ENCODE peak calls at places on chromosomes 6 and 20, in four cellular contexts. One of them, this sample, is unnamed.

GRCh38 chr6:152167639-152168603 is 360.4 kb downstream of the ESR1 start:
- DNase-seq in tibial artery: no peak
- DNase-seq in fibroblast of pulmonary artery: no peak
- DNase-seq in upper lobe of left lung: no peak
- DNase-seq in this sample: no peak

GRCh38 chr6:19210849-19211590 is 626.1 kb upstream of the ID4 start:
- DNase-seq in tibial artery: no peak
- DNase-seq in fibroblast of pulmonary artery: no peak
- DNase-seq in upper lobe of left lung: peak; percentile 7
- DNase-seq in this sample: no peak

GRCh38 chr20:11716239-11716944 is 201.3 kb upstream of the BTBD3 start:
- DNase-seq in tibial artery: no peak
- DNase-seq in fibroblast of pulmonary artery: peak; percentile 39
- DNase-seq in upper lobe of left lung: no peak
- DNase-seq in this sample: peak; percentile 88

GRCh38 chr6:132814716-132815570 is 574 bp downstream of the RPS12 start:
- DNase-seq in tibial artery: no peak
- DNase-seq in fibroblast of pulmonary artery: peak; percentile 13
- DNase-seq in upper lobe of left lung: no peak
- DNase-seq in this sample: no peak

GRCh38 chr6:100678027-100678426 is 203.1 kb downstream of the ASCC3 start:
- DNase-seq in tibial artery: no peak
- DNase-seq in fibroblast of pulmonary artery: peak; percentile 44
- DNase-seq in upper lobe of left lung: no peak
- DNase-seq in this sample: no peak

GRCh38 chr6:160678744-160679401 is 14.8 kb upstream of the LPA start:
- DNase-seq in tibial artery: no peak
- DNase-seq in fibroblast of pulmonary artery: no peak
- DNase-seq in upper lobe of left lung: peak; percentile 81
- DNase-seq in this sample: no peak

GRCh38 chr6:16168858-16169257 is 40.0 kb downstream of the MYLIP start:
- DNase-seq in tibial artery: no peak
- DNase-seq in fibroblast of pulmonary artery: peak; percentile 65
- DNase-seq in upper lobe of left lung: no peak
- DNase-seq in this sample: peak; percentile 33

GRCh38 chr6:6517059-6517458 is 71.5 kb upstream of the LY86 start:
- DNase-seq in tibial artery: no peak
- DNase-seq in fibroblast of pulmonary artery: no peak
- DNase-seq in upper lobe of left lung: no peak
- DNase-seq in this sample: no peak

GRCh38 chr6:37314803-37315515 is 38.8 kb upstream of the RNF8 start:
- DNase-seq in tibial artery: no peak
- DNase-seq in fibroblast of pulmonary artery: peak; percentile 90
- DNase-seq in upper lobe of left lung: no peak
- DNase-seq in this sample: peak; percentile 12

GRCh38 chr6:7431594-7432390 is 42.2 kb downstream of the RIOK1 start:
- DNase-seq in tibial artery: no peak
- DNase-seq in fibroblast of pulmonary artery: peak; percentile 30
- DNase-seq in upper lobe of left lung: peak; percentile 47
- DNase-seq in this sample: peak; percentile 52

GRCh38 chr6:90184334-90185298 is 112.0 kb downstream of the BACH2 start:
- DNase-seq in tibial artery: no peak
- DNase-seq in fibroblast of pulmonary artery: peak; percentile 14
- DNase-seq in upper lobe of left lung: no peak
- DNase-seq in this sample: no peak

GRCh38 chr20:19602660-19603389 is 155.2 kb upstream of the RIN2 start:
- DNase-seq in tibial artery: no peak
- DNase-seq in fibroblast of pulmonary artery: no peak
- DNase-seq in upper lobe of left lung: no peak
- DNase-seq in this sample: no peak
- H3K4me3 ChIP-seq in tibial artery: no peak overlapping the region
- H3K4me3 ChIP-seq in fibroblast of pulmonary artery: no peak overlapping the region
- H3K4me3 ChIP-seq in upper lobe of left lung: no peak overlapping the region
- H3K4me3 ChIP-seq in this sample: no peak overlapping the region

GRCh38 chr20:16974855-16975162 is 226.7 kb downstream of the OTOR start:
- DNase-seq in tibial artery: no peak
- DNase-seq in fibroblast of pulmonary artery: no peak
- DNase-seq in upper lobe of left lung: peak; percentile 66
- DNase-seq in this sample: no peak

GRCh38 chr20:16974080-16974854 is 226.1 kb downstream of the OTOR start:
- DNase-seq in tibial artery: no peak
- DNase-seq in fibroblast of pulmonary artery: no peak
- DNase-seq in upper lobe of left lung: peak; percentile 46
- DNase-seq in this sample: no peak

GRCh38 chr20:16970751-16971150 is 222.6 kb downstream of the OTOR start:
- DNase-seq in tibial artery: no peak
- DNase-seq in fibroblast of pulmonary artery: no peak
- DNase-seq in upper lobe of left lung: no peak
- DNase-seq in this sample: no peak

GRCh38 chr20:16978497-16978896 is 230.3 kb downstream of the OTOR start:
- DNase-seq in tibial artery: no peak
- DNase-seq in fibroblast of pulmonary artery: no peak
- DNase-seq in upper lobe of left lung: no peak
- DNase-seq in this sample: no peak

GRCh38 chr20:16975682-16976081 is 227.5 kb downstream of the OTOR start:
- DNase-seq in tibial artery: no peak
- DNase-seq in fibroblast of pulmonary artery: no peak
- DNase-seq in upper lobe of left lung: peak; percentile 63
- DNase-seq in this sample: no peak
- TF ChIP-seq CTCF in tibial artery: no peak
- TF ChIP-seq CTCF in fibroblast of pulmonary artery: no peak
- TF ChIP-seq CTCF in upper lobe of left lung: no peak
- TF ChIP-seq CTCF in this sample: no peak

GRCh38 chr6:88473622-88474021 is 307.5 kb upstream of the CNR1 start:
- DNase-seq in tibial artery: no peak
- DNase-seq in fibroblast of pulmonary artery: no peak
- DNase-seq in upper lobe of left lung: no peak
- DNase-seq in this sample: no peak

GRCh38 chr6:88480822-88481221 is 314.7 kb upstream of the CNR1 start:
- DNase-seq in tibial artery: no peak
- DNase-seq in fibroblast of pulmonary artery: no peak
- DNase-seq in upper lobe of left lung: no peak
- DNase-seq in this sample: no peak

GRCh38 chr6:88474720-88475119 is 308.6 kb upstream of the CNR1 start:
- DNase-seq in tibial artery: no peak
- DNase-seq in fibroblast of pulmonary artery: no peak
- DNase-seq in upper lobe of left lung: no peak
- DNase-seq in this sample: no peak

GRCh38 chr6:88476388-88476787 is 310.2 kb upstream of the CNR1 start:
- DNase-seq in tibial artery: no peak
- DNase-seq in fibroblast of pulmonary artery: no peak
- DNase-seq in upper lobe of left lung: no peak
- DNase-seq in this sample: no peak

DNA sequence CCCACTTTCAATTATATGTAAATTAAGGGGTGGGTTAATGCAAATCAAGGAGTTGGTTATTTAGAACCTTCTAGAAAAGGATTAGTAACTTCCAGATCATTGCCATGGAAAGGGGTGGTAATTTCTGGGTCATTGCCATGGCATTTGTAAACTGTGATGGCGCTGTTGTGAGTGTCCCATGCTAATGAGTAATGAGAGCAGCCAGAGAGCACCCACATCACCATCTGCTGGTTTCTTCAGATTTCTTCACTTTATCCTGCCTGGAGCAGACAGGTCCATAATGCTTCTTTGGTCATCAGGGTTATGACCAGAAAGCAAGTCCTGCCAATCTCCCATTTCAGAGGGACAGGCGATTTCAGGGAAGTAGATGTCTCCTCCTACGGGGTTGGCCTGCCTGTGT is 311.3 kb upstream of the CNR1 start:
- DNase-seq in tibial artery: no peak
- DNase-seq in fibroblast of pulmonary artery: no peak
- DNase-seq in upper lobe of left lung: no peak
- DNase-seq in this sample: no peak
- H3K4me3 ChIP-seq in tibial artery: no peak overlapping the region
- H3K4me3 ChIP-seq in fibroblast of pulmonary artery: no peak overlapping the region
- H3K4me3 ChIP-seq in upper lobe of left lung: no peak overlapping the region
- H3K4me3 ChIP-seq in this sample: no peak overlapping the region

DNA sequence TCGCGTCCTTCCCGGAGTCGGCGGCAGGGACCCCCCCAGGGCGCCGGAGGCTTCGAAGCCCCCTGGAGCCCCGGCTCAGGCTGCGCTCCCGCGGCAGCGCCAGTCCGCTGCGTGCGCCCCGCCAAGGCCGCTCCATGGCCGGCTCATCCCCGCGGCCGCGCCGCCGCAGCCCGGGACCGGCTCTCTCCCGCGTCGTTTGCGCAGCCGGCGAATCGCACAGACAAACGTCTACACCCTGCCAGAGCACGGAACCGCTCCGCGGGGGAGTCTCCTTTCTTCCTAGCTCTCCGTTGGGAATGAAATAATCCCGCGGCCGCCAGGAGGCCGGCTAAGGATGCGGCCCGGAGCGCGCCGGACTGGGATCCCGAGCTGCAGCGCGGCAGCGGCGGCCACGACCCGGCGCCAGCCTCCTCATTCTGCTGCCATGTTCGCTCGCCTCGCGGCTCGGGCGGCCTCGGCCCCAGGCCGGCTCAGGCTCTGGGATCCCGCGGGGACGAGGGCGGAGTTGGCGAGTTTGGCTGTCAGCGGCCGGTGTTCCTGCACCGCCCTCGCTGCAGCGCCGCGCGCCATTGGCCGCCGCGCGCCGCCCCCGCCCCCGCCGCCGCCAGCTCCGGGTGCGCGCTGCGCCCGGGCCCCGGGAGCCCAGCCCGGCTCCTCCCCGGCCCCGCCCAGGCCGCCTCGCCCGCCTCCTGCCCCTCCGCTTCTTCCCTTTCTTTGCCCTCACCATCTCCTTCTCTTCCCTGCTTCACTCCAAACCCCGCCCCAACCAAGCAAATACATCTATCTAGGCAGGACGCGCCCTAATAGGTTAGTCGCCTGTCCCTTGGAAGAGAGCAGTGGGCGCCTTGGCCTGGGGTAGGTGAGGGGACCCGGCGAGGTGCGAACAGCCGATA is at the start of gene GFOD1:
- DNase-seq in tibial artery: peak; percentile 86
- DNase-seq in fibroblast of pulmonary artery: peak; percentile 87
- DNase-seq in upper lobe of left lung: peak; percentile 98
- DNase-seq in this sample: peak; percentile 84
- TF ChIP-seq CTCF in tibial artery: no peak
- TF ChIP-seq CTCF in fibroblast of pulmonary artery: no peak
- TF ChIP-seq CTCF in upper lobe of left lung: peak; percentile 60
- TF ChIP-seq CTCF in this sample: peak; percentile 18

DNA sequence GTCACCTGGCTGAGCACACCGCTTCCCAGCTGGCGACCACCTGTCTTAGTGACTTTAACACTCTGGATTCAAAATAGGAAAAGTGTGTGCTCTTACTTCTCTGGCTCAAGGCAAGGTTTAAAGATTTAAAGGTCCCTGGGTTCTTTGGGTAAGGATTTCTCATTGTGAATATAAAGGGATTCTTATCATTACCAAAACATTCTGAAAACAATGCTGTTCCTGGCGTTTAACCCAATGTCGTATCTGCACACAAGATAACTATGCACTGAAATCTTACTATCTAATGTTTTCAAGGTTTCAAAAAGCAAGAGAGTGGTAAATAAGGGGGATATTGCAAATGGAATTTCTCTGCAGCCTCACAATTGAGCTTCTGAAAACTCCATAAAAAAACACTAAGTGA is 43.8 kb downstream of the BMP2 start:
- DNase-seq in tibial artery: no peak
- DNase-seq in fibroblast of pulmonary artery: peak; percentile 44
- DNase-seq in upper lobe of left lung: no peak
- DNase-seq in this sample: no peak
- H3K4me3 ChIP-seq in tibial artery: no peak overlapping the region
- H3K4me3 ChIP-seq in fibroblast of pulmonary artery: no peak overlapping the region
- H3K4me3 ChIP-seq in upper lobe of left lung: no peak overlapping the region
- H3K4me3 ChIP-seq in this sample: no peak overlapping the region

GRCh38 chr6:29510202-29510601 is 22.4 kb upstream of the MAS1L start:
- DNase-seq in tibial artery: no peak
- DNase-seq in fibroblast of pulmonary artery: no peak
- DNase-seq in upper lobe of left lung: no peak
- DNase-seq in this sample: no peak
- TF ChIP-seq CTCF in tibial artery: no peak
- TF ChIP-seq CTCF in fibroblast of pulmonary artery: no peak
- TF ChIP-seq CTCF in upper lobe of left lung: no peak
- TF ChIP-seq CTCF in this sample: no peak

GRCh38 chr20:47350691-47351545 is 5.6 kb downstream of the ZMYND8 start:
- DNase-seq in tibial artery: no peak
- DNase-seq in fibroblast of pulmonary artery: no peak
- DNase-seq in upper lobe of left lung: no peak
- DNase-seq in this sample: no peak
- H3K4me3 ChIP-seq in tibial artery: no peak overlapping the region
- H3K4me3 ChIP-seq in fibroblast of pulmonary artery: peak overlapping the region; percentile 63
- H3K4me3 ChIP-seq in upper lobe of left lung: peak overlapping the region; percentile 15
- H3K4me3 ChIP-seq in this sample: no peak overlapping the region

DNA sequence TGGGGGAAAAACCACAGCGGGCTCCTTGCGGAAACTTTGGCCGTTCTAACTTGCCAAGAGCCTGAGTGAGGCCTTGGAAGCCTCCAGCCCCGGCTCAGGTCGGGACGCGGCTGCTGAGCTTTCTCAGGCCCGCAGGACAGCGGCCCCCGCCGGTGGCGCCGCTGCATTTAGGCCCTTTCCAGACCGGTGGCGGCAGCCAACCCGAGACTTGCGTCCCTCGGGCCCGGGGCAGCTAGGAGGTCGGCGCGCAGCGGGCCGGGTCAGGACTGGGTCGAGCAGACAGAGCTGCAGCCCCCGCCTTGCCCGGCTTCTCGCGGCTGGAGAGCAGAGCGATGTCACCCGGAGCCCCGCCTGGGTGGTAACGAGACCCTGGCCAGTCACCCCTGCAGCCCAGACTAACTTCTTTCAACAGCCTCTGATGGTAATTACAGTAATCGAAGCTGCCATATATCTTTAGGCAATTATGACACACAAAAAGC is 2.7 kb downstream of the NR2E1 start:
- DNase-seq in tibial artery: no peak
- DNase-seq in fibroblast of pulmonary artery: peak; percentile 22
- DNase-seq in upper lobe of left lung: peak; percentile 89
- DNase-seq in this sample: peak; percentile 8
- TF ChIP-seq CTCF in tibial artery: no peak
- TF ChIP-seq CTCF in fibroblast of pulmonary artery: peak; percentile 18
- TF ChIP-seq CTCF in upper lobe of left lung: no peak
- TF ChIP-seq CTCF in this sample: peak; percentile 15

GRCh38 chr20:20463933-20464374 is 96.0 kb downstream of the INSM1 start:
- DNase-seq in tibial artery: no peak
- DNase-seq in fibroblast of pulmonary artery: peak; percentile 29
- DNase-seq in upper lobe of left lung: no peak
- DNase-seq in this sample: no peak
- H3K4me3 ChIP-seq in tibial artery: no peak overlapping the region
- H3K4me3 ChIP-seq in fibroblast of pulmonary artery: no peak overlapping the region
- H3K4me3 ChIP-seq in upper lobe of left lung: no peak overlapping the region
- H3K4me3 ChIP-seq in this sample: no peak overlapping the region

GRCh38 chr6:136201735-136202134 is 48.4 kb downstream of the MTFR2 start:
- DNase-seq in tibial artery: no peak
- DNase-seq in fibroblast of pulmonary artery: no peak
- DNase-seq in upper lobe of left lung: no peak
- DNase-seq in this sample: peak; percentile 11
- TF ChIP-seq CTCF in tibial artery: no peak
- TF ChIP-seq CTCF in fibroblast of pulmonary artery: no peak
- TF ChIP-seq CTCF in upper lobe of left lung: no peak
- TF ChIP-seq CTCF in this sample: peak; percentile 17